ENCODE peak calls at places on chromosome 19, in four cellular contexts. L is SK-N-SH, V is neural progenitor cell, R is cardiac muscle cell. K is an unnamed sample.

GRCh38 chr19:18397242-18398202 is at the start of gene LRRC25:
- DNase-seq in L (peak; percentile 63), V (peak; percentile 91), R (peak; percentile 54), K (no peak)

GRCh38 chr19:4606921-4607678 is 32.2 kb upstream of the TNFAIP8L1 start:
- DNase-seq in L (peak; percentile 89), V (peak; percentile 87), R (peak; percentile 65), K (no peak)

GRCh38 chr19:40217921-40218890 is at the start of gene TTC9B:
- DNase-seq in L (peak; percentile 95), V (peak; percentile 93), R (peak; percentile 71), K (no peak)

GRCh38 chr19:40559394-40559793 is 17.3 kb upstream of the SHKBP1 start:
- DNase-seq in L (no peak), V (no peak), R (no peak), K (no peak)

GRCh38 chr19:38877781-38878574 is at the start of gene RINL:
- DNase-seq in L (peak; percentile 49), V (no peak), R (no peak), K (no peak)

GRCh38 chr19:38543286-38543806 is 74.4 kb downstream of the MAP4K1 start:
- DNase-seq in L (no peak), V (no peak), R (no peak), K (no peak)

GRCh38 chr19:39582891-39583625 is 19.3 kb upstream of the LGALS13 start:
- DNase-seq in L (no peak), V (no peak), R (no peak), K (no peak)

GRCh38 chr19:56163097-56163496 is 12.7 kb upstream of the GALP start:
- DNase-seq in L (no peak), V (no peak), R (no peak), K (no peak)

GRCh38 chr19:1767464-1767933 is 14.2 kb downstream of the ONECUT3 start:
- DNase-seq in L (peak; percentile 96), V (peak; percentile 67), R (peak; percentile 44), K (no peak)

GRCh38 chr19:40398417-40399056 is 8.6 kb upstream of the HIPK4 start:
- DNase-seq in L (peak; percentile 78), V (peak; percentile 84), R (peak; percentile 38), K (no peak)

GRCh38 chr19:6800991-6801396 is 28.5 kb downstream of the VAV1 start:
- DNase-seq in L (no peak), V (no peak), R (no peak), K (no peak)

DNA sequence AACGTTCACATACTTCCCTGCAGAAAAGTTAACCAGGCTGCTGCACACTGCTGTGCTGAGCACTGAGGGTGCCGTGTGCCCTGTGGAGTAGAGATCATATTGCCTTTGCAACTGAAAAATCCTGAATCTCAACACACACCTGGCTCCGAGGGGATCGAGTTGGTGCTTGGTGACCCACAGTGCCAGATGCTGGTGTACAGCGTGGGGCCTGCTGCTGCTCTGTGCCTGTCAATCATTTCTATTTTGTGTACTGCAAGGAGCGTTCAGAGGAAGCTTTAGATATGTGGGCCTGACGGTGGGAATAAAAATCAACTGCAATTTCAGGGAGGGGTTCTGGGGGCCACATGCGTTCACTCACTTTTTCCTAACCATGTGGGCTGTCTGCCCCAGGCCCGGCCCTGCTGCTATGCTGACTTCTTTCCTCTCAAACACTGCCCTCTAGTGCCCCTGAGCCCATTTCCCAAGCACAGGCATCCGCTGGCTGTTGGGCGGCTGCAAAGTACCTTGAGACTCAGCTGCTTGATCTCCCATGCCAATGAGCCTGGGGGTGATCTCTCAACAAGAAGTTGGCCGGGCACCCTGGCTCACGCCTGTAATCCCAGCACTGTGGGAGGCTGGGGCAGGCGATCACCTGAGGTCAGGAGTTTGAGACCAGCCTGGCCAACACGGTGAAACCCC is 9.7 kb upstream of the LENG8 start:
- DNase-seq in L (peak; percentile 63), V (peak; percentile 81), R (peak; percentile 70), K (no peak)
- TF ChIP-seq CTCF in L (peak; percentile 52), V (peak; percentile 74), R (peak; percentile 65), K (peak; percentile 52)

GRCh38 chr19:52227196-52227940 is 37.5 kb downstream of the PPP2R1A start:
- DNase-seq in L (no peak), V (no peak), R (no peak), K (no peak)
- H3K36me3 ChIP-seq in L (peaks cover 55% of the 10 kb centered on the region), V (no peaks in the 10 kb centered on the region), R (peaks cover 44% of the 10 kb centered on the region), K (peaks cover 32% of the 10 kb centered on the region)

DNA sequence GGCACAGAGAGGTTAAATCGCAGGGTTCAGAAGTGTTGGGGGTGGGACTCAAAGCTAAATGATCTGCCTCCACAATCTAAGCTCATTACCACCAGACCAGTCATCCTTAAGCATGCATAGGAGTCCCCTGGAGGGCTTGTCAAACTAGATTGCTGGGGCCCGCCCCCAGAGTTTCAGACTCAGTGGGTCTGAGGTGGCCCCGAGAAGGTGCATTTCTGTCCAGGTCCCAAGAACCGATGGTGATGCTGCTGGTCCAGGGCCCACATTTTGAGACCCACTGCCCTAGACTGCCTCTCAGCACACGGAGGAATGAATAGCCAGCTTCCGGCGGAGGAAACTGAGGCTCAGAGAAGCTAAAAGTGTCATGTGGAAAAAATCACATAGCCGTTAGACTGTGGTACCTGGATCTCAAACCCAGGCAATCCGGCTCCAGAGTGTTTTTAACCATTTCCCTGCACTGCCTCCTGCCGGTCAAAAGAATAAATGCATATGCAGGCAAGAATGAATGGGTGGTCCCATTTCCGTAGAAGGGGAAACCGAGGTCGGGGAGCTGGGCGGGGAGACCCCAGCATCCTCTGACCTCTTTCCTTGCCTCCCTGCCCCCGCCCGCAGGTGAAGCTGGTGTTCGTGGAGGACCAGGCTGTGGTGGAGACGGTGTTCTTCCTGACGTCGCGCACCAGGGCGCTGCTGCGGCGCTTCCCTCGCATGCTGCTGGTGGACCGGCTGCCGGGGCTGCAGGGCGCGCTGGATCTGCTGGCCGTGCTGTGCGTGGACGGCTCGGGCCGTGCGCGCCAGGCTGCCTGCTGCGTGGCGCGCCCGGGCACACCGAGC is 23.8 kb downstream of the ZSWIM9 start:
- DNase-seq in L (peak; percentile 34), V (peak; percentile 48), R (peak; percentile 28), K (no peak)
- TF ChIP-seq CTCF in L (peak; percentile 53), V (peak; percentile 64), R (peak; percentile 59), K (peak; percentile 51)

DNA sequence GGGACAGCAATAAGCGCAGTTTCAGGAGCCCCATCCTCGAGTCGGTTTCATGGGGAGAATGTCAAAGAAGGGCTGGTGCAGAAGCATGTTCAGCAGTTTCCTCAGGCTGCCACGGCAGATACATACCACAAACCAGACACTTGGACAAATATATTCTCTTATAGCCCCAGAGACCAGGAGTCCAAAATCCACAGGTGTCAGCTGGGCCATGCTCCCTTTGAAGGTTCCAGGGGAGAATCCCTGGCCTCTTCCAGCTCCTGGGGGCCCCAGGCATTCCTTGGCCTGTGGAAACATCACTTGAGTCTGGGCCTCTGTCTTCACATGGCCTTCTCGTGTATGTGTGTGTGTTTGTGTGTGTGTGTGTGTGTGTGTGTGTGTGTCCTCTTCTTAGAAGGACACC is 164.1 kb downstream of the UQCRFS1 start:
- DNase-seq in L (no peak), V (no peak), R (no peak), K (no peak)
- H3K36me3 ChIP-seq in L (no peaks in the 10 kb centered on the region), V (no peaks in the 10 kb centered on the region), R (no peaks in the 10 kb centered on the region), K (no peaks in the 10 kb centered on the region)

DNA sequence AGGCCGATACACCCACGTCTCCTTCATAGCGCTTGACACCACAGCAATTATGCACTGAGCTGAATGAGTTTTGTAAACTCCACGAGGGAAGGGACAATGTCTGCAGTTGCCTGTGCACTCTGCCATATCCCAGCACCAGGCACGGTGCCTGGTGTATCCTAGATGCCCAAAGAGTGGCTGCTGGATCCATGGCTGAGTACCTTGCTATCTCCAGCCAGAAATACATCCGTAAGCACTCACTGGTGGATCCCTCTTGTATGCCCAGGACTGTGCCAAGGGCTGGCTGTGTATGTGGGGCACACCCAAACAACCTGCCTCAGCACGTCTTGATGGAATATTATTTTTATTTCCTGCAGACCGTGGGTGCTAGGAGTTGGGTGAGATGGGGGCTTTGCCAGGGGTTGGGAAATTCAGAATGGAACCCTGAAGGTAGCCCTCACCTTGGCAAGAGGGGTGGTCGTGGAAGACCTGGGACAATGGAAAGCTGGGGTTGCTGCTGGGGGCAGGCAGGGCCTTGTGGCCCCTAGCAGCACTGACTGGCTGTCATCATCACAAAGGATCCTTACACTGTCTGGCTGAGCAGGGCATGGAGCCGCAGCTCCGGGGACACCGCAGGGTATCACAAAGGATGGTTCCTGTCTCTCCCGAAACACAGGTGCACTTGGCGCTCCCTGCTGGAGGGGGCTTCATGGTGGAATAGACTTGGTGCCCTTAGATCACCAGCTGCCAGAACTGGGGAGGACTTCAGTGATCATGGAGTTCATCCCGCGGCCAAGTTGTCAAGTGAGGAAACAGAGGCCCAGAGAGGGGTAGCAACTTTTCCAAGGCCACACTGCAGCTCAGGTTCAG is 131.3 kb downstream of the URI1 start:
- DNase-seq in L (no peak), V (no peak), R (no peak), K (no peak)
- TF ChIP-seq CTCF in L (no peak), V (no peak), R (no peak), K (no peak)